ENCODE peak calls at places on chromosomes 6 and 20, in four cellular contexts. W is body of pancreas, M is IMR-90, C is psoas muscle. Z is an unnamed sample.

GRCh38 chr6:148561629-148562028 is 185.2 kb upstream of the UST start:
- DNase-seq in W (no peak), M (no peak), C (no peak), Z (no peak)

GRCh38 chr20:58497911-58498310 is 17.3 kb downstream of the APCDD1L start:
- DNase-seq in W (no peak), M (no peak), C (no peak), Z (no peak)

GRCh38 chr6:34383651-34384304 is 8.7 kb downstream of the NUDT3 start:
- DNase-seq in W (no peak), M (no peak), C (no peak), Z (no peak)

GRCh38 chr6:163180874-163181541 is 233.5 kb upstream of the QKI start:
- DNase-seq in W (peak), M (no peak), C (peak), Z (peak)

GRCh38 chr6:37146735-37147157 is 23.2 kb upstream of the PIM1 start:
- DNase-seq in W (no peak), M (no peak), C (no peak), Z (no peak)

GRCh38 chr6:121724576-121724975 is 289.1 kb downstream of the GJA1 start:
- DNase-seq in W (no peak), M (no peak), C (no peak), Z (no peak)

GRCh38 chr6:25431642-25432307 is 152.6 kb downstream of the CARMIL1 start:
- DNase-seq in W (no peak), M (no peak), C (no peak), Z (no peak)

GRCh38 chr6:55925292-55925691 is 49.9 kb upstream of the BMP5 start:
- DNase-seq in W (no peak), M (peak), C (no peak), Z (peak)

GRCh38 chr20:39983655-39984054 is 705.4 kb downstream of the MAFB start:
- DNase-seq in W (no peak), M (no peak), C (no peak), Z (no peak)

GRCh38 chr6:13302291-13302690 is 26.0 kb downstream of the TBC1D7 start:
- DNase-seq in W (no peak), M (no peak), C (no peak), Z (no peak)

GRCh38 chr20:44104807-44105517 is 82.0 kb downstream of the JPH2 start:
- DNase-seq in W (no peak), M (peak), C (no peak), Z (peak)

GRCh38 chr20:63126876-63127699 is 88.8 kb downstream of the YTHDF1 start:
- DNase-seq in W (peak), M (no peak), C (peak), Z (no peak)

GRCh38 chr6:99980741-99981140 is 13.3 kb downstream of the MCHR2 start:
- DNase-seq in W (no peak), M (no peak), C (no peak), Z (no peak)

GRCh38 chr6:148550569-148550968 is 196.3 kb upstream of the UST start:
- DNase-seq in W (no peak), M (no peak), C (no peak), Z (no peak)

GRCh38 chr6:138757131-138757530 is 16.4 kb upstream of the CCDC28A start:
- DNase-seq in W (no peak), M (no peak), C (no peak), Z (no peak)

GRCh38 chr20:59526242-59527225 is 77.8 kb upstream of the PHACTR3 start:
- DNase-seq in W (no peak), M (no peak), C (no peak), Z (no peak)

GRCh38 chr20:47428851-47429336 is 72.4 kb upstream of the ZMYND8 start:
- DNase-seq in W (no peak), M (no peak), C (no peak), Z (no peak)

GRCh38 chr20:63517376-63518309 is 2.9 kb upstream of the PPDPF start:
- DNase-seq in W (no peak), M (no peak), C (peak), Z (no peak)

GRCh38 chr20:21125072-21125848 is 622 bp upstream of the KIZ start:
- DNase-seq in W (peak), M (peak), C (peak), Z (no peak)

DNA sequence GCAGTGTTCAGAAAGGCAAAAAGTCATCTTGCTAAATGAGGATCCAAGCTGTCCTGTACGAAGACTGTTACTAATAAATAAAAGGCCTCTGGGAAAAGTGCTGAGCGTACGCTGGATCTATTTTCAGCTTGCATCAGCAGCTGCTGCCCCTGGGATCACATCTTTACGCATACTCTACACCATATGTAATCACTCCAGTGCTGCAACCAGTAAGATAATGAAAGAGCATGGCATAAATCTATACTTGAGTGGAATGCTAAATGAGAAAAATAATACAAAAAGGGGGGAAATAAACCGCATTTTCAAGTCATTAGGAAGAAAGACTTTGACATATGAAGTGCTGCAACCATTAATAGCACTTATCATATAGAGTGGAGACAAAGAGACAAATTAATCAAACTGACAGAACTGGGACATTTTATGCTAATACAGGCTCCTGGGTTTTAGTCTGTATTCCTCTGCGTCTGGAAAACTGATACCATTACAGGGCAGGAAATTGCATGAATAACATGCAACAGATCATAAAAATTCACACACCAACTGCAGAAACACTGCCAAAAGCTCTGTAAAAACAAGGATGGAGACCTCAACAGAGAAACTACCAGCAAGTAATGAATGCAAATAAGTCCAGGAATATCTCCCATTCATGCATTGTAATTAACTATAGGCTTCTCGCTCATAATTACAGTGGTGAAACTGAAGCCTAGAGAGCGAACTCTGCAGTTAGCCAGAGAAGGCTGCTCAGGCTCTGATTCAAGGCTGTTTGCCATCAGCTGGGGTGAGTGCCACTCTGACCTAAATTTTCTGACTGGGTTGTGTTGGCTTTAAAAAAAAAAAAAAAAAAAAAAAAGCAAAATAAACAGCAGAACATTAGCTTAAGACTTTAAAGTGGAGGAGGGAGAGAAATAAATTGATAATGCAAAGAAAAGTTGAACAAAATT is 83.8 kb downstream of the GJA10 start:
- DNase-seq in W (no peak), M (peak), C (peak), Z (no peak)
- H3K27ac ChIP-seq in W (no peak), M (no peak), C (peak), Z (no peak)

DNA sequence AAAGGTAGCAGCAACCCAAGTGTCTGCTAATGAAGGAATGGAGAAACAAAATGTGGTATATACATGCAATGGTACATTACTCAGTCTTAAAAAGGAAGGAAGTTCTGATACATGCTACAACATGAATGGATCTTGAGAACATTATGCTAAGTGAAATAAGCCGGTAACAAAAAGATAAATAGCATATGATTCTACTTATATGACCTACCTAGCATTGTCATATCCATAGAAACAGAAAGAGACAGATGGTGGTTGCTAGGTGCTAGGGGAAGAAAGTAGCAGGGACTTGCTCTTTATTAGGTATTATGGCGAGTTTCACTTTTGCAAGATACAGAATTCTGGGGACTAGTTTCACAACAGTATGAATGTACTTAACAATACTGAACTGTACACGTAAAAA is 46.6 kb downstream of the UBR2 start:
- DNase-seq in W (no peak), M (no peak), C (no peak), Z (no peak)
- TF ChIP-seq CTCF in W (no peak), M (no peak), C (no peak), Z (no peak)

GRCh38 chr6:150987855-150988484 is 122.5 kb downstream of the MTHFD1L start:
- DNase-seq in W (no peak), M (no peak), C (no peak), Z (no peak)
- H3K27ac ChIP-seq in W (no peak), M (no peak), C (no peak), Z (no peak)

GRCh38 chr20:3045042-3045815 is 623 bp upstream of the MRPS26 start:
- DNase-seq in W (peak), M (peak), C (peak), Z (peak)

GRCh38 chr20:3044336-3044965 is 1.0 kb downstream of the GNRH2 start:
- DNase-seq in W (no peak), M (no peak), C (no peak), Z (no peak)

GRCh38 chr20:3047486-3048419 is 1.9 kb downstream of the MRPS26 start:
- DNase-seq in W (no peak), M (no peak), C (no peak), Z (no peak)

GRCh38 chr20:3046677-3047462 is 1.0 kb downstream of the MRPS26 start:
- DNase-seq in W (peak), M (no peak), C (no peak), Z (peak)

GRCh38 chr20:3045816-3046676 is at the start of gene MRPS26:
- DNase-seq in W (peak), M (peak), C (peak), Z (peak)
- TF ChIP-seq CTCF in W (no peak), M (no peak), C (no peak), Z (no peak)

GRCh38 chr6:35674594-35674993 is 14.1 kb downstream of the FKBP5 start:
- DNase-seq in W (no peak), M (no peak), C (no peak), Z (no peak)

GRCh38 chr6:35675871-35676459 is 12.8 kb downstream of the FKBP5 start:
- DNase-seq in W (no peak), M (no peak), C (no peak), Z (no peak)

GRCh38 chr6:35677456-35677855 is 11.3 kb downstream of the FKBP5 start:
- DNase-seq in W (no peak), M (no peak), C (no peak), Z (no peak)

GRCh38 chr6:35669441-35669776 is 19.3 kb downstream of the FKBP5 start:
- DNase-seq in W (no peak), M (peak), C (no peak), Z (no peak)

GRCh38 chr6:35673755-35674154 is 15.0 kb downstream of the FKBP5 start:
- DNase-seq in W (no peak), M (no peak), C (no peak), Z (no peak)
- H3K27ac ChIP-seq in W (no peak), M (no peak), C (peak), Z (no peak)

GRCh38 chr20:19886666-19887288 is 128.7 kb downstream of the RIN2 start:
- DNase-seq in W (no peak), M (peak), C (no peak), Z (peak)
- TF ChIP-seq CTCF in W (no peak), M (peak), C (no peak), Z (no peak)

DNA sequence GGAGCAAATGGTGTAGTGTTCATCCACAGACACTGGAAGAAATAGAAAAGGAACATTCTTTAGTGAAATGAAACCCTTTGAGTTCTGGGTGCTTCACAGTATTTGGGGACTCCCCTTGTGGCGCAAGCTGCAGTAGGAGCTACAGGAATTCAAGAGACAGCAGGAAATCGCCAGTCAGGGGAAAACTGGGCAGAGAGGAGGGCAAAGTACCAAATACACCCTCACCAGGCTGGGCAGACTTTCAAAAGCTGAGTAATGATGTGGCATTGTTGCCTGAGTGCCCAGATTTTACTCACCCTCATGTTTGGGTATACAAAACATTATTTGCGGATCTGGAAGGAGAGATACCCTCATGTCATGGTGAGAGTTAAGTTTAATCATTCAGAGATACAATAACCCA is 97.9 kb downstream of the SOD2 start:
- DNase-seq in W (no peak), M (peak), C (no peak), Z (peak)
- H3K27ac ChIP-seq in W (no peak), M (peak), C (no peak), Z (peak)